ENCODE peak calls at places on chromosomes 2 and 18, in nine cellular contexts. W is astrocyte, L is fibroblast of pulmonary artery, M is thoracic aorta, O is psoas muscle, F is astrocyte of the spinal cord, Z is AG04450, C is coronary artery, Y is GM06990. I is an unnamed sample.

GRCh38 chr2:112151701-112152440 is 13.7 kb downstream of the FBLN7 start:
- DNase-seq in W (no peak), L (no peak), M (no peak), O (no peak), F (no peak), Z (no peak), C (peak), Y (no peak), I (no peak)

GRCh38 chr2:45988879-45989278 is 308.3 kb upstream of the EPAS1 start:
- DNase-seq in W (no peak), L (no peak), M (no peak), O (no peak), F (no peak), Z (no peak), C (no peak), Y (no peak), I (no peak)

GRCh38 chr2:234476766-234477165 is 20.1 kb downstream of the ARL4C start:
- DNase-seq in W (no peak), L (no peak), M (no peak), O (no peak), F (no peak), Z (no peak), C (no peak), Y (no peak), I (peak)

GRCh38 chr2:101305492-101306123 is 2.9 kb downstream of the RNF149 start:
- DNase-seq in W (peak), L (peak), M (no peak), O (no peak), F (peak), Z (no peak), C (no peak), Y (no peak), I (peak)

GRCh38 chr2:19362652-19363473 is 4.4 kb upstream of the OSR1 start:
- DNase-seq in W (peak), L (peak), M (no peak), O (peak), F (peak), Z (peak), C (peak), Y (peak), I (peak)

GRCh38 chr2:28296904-28297303 is 95.8 kb upstream of the FOSL2 start:
- DNase-seq in W (no peak), L (peak), M (no peak), O (no peak), F (no peak), Z (no peak), C (no peak), Y (no peak), I (peak)

GRCh38 chr2:158006961-158007664 is 94.6 kb upstream of the UPP2 start:
- DNase-seq in W (no peak), L (no peak), M (no peak), O (no peak), F (no peak), Z (no peak), C (no peak), Y (no peak), I (no peak)

GRCh38 chr2:174997110-174997509 is 8.1 kb downstream of the CHN1 start:
- DNase-seq in W (no peak), L (peak), M (no peak), O (no peak), F (peak), Z (no peak), C (no peak), Y (no peak), I (no peak)

GRCh38 chr2:28286678-28287077 is 106.0 kb upstream of the FOSL2 start:
- DNase-seq in W (peak), L (no peak), M (no peak), O (no peak), F (peak), Z (no peak), C (no peak), Y (no peak), I (no peak)

GRCh38 chr2:41698787-41699422 is 348.9 kb upstream of the PKDCC start:
- DNase-seq in W (no peak), L (peak), M (no peak), O (peak), F (peak), Z (no peak), C (no peak), Y (no peak), I (no peak)

GRCh38 chr18:3012306-3012919 is 531 bp downstream of the LPIN2 start:
- DNase-seq in W (no peak), L (no peak), M (no peak), O (peak), F (peak), Z (no peak), C (peak), Y (no peak), I (no peak)

GRCh38 chr2:95315801-95316411 is 18.8 kb downstream of the KCNIP3 start:
- DNase-seq in W (peak), L (peak), M (no peak), O (peak), F (peak), Z (no peak), C (no peak), Y (no peak), I (peak)

GRCh38 chr2:178761759-178762371 is 45.4 kb downstream of the TTN start:
- DNase-seq in W (peak), L (peak), M (no peak), O (no peak), F (peak), Z (peak), C (no peak), Y (no peak), I (peak)

GRCh38 chr18:7567487-7568425 is 640 bp downstream of the PTPRM start:
- DNase-seq in W (peak), L (peak), M (no peak), O (peak), F (peak), Z (no peak), C (peak), Y (peak), I (peak)

DNA sequence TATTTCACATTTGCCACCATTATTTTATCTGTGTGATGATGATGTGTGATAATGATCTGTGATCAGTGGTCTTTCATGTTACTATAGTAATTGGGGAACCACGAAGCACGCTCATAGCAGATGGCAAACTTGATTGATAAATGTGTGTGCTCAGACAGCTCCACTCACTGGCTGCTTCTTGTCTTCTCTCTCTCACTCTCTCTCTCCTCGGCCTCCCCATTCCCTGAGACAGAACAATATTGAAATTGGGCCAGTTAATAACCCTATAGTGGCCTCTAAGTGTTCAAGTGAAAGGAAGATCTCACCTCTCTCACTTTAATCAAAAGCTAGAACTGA is 60.7 kb upstream of the RAPGEF4 start:
- DNase-seq in W (no peak), L (no peak), M (no peak), O (no peak), F (no peak), Z (no peak), C (no peak), Y (no peak), I (no peak)
- TF ChIP-seq CTCF in W (no peak), L (no peak), M (no peak), O (no peak), F (no peak), Z (no peak), C (no peak), Y (no peak), I (no peak)

DNA sequence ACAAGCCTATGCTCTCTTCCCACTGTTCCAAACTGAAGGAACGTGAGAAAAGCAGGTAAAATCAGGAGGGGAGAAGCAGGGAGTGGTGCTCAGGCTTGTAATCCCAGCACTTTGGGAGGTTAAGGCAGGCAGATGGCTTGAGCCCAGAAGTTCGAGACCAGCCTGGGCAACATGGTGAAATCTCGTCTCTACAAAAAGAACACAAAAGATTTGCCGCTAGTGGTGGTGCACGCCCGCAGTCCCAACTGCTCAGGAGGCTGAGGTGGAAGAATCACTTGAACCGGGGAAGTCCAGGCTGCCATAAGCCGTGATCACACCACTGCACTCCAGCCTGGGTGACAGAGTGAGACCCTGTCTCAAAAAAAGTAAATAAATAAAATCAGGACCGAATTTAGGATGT is 1.3 kb upstream of the TMSB10 start:
- DNase-seq in W (no peak), L (no peak), M (no peak), O (no peak), F (no peak), Z (no peak), C (no peak), Y (no peak), I (no peak)
- H3K4me3 ChIP-seq in W (no peak), L (no peak), M (peak), O (peak), F (peak), Z (no peak), C (peak), Y (no peak), I (no peak)

DNA sequence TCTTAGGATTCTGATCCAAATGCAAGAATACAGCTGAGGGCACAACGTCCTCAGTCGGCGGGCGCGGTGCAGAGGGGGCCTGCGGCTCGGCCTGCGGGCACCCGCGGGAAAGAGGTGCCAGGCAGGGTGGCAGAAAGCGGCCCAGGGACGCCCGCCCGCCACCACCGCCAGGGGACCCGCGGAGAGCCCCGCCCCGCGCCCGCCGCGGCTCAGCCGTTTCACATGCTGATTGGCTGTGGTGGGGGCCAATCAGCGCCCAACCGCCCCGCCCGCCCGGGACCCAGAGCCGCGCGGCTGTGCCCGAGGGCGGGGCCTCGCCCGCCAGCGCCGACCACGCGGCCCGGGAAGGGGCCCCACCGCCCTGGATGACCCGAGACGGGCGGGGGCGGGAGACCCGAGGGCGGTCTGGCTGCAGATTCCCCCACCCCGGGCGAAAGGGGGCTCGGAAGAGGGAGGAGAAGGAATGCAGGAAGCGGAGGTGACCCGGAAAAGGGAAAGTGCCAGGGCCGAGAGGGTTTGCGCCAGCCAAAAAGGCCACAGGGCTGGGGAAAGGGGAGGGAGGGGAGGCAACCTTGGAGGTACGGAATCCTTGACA is 8.0 kb downstream of the IRS1 start:
- DNase-seq in W (peak), L (peak), M (peak), O (peak), F (peak), Z (no peak), C (peak), Y (peak), I (peak)
- TF ChIP-seq CTCF in W (no peak), L (no peak), M (peak), O (peak), F (peak), Z (peak), C (peak), Y (no peak), I (peak)

GRCh38 chr18:34709631-34710429 is at the start of gene DTNA:
- DNase-seq in W (peak), L (peak), M (peak), O (no peak), F (peak), Z (peak), C (no peak), Y (no peak), I (peak)
- H3K4me3 ChIP-seq in W (peak), L (peak), M (peak), O (peak), F (peak), Z (peak), C (peak), Y (no peak), I (peak)

DNA sequence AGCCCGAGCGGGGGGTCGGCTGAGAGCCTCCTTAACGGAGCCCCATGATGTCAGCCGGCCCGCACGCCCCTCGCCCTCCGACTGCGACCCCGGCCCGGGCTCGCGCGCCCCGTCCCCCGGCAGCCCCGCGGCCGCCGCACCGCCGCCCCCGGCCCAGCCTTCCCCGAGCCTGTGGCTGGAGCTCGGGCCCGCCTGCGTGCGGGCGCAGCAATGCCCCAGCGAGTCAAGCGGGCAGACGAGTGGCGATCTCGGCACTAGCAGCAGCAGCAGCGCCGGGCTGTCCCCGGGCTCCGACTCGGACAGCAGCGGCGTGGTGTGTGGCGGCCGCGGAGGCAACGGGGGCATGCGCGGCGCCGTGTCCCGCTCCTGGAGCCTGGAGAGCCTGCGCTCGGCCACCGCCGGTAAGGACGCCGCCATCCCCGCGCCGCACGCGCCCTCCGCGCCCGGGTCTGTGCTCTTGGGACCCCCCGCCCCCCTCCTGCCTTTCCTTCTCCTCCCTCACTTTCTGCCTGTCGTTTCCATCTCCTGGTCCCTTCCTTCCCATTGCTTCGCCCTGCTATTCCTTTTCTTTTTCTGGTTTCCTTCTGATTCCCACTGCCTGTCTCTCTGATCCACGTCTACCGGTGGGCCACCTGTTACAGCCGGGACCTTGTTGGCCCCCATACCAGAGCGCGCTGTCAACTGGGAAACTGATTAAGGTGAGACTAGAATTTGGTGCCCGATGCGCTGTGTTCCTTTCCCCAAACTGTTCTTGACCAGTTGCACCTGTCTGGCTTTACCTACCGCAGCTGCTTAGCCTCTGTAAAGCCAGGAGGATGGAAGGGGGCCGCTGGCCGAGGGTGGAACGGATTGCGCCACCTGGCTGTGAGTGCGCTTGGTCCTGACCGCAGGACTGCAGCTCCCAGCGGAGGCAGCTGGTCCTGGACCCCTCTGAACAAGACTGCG is 127.4 kb downstream of the ARHGEF4 start:
- DNase-seq in W (peak), L (peak), M (no peak), O (no peak), F (no peak), Z (no peak), C (no peak), Y (peak), I (peak)
- TF ChIP-seq CTCF in W (no peak), L (peak), M (no peak), O (peak), F (no peak), Z (peak), C (no peak), Y (no peak), I (peak)

DNA sequence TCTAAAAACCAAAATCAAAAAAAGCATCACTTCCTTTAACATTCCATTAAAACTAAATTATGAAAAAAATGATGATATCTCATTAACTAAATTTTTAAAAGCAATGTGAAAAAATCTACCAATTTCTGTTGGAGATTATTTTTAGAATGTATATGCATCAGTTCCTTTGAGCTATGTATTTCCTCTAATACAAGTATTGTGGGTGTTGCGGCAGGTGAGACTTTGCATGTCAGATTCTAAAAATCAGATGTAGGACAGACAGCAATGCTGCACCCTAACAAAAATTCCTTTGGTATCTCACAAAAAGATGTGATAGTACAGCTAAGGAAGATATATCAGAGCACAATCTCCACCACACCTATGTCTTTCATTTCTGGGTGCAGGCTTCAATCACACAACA is 6.8 kb downstream of the MBD2 start:
- DNase-seq in W (no peak), L (no peak), M (no peak), O (no peak), F (no peak), Z (no peak), C (no peak), Y (no peak), I (no peak)
- H3K4me3 ChIP-seq in W (no peak), L (no peak), M (no peak), O (no peak), F (no peak), Z (no peak), C (no peak), Y (peak), I (no peak)

GRCh38 chr18:48342588-48342987 is 66.6 kb downstream of the ZBTB7C start:
- DNase-seq in W (no peak), L (no peak), M (no peak), O (no peak), F (no peak), Z (no peak), C (no peak), Y (no peak), I (no peak)

GRCh38 chr18:48339692-48340091 is 69.5 kb downstream of the ZBTB7C start:
- DNase-seq in W (no peak), L (no peak), M (no peak), O (no peak), F (no peak), Z (no peak), C (no peak), Y (no peak), I (no peak)

GRCh38 chr18:48338915-48339314 is 70.3 kb downstream of the ZBTB7C start:
- DNase-seq in W (no peak), L (no peak), M (no peak), O (no peak), F (no peak), Z (no peak), C (no peak), Y (no peak), I (no peak)

GRCh38 chr18:48342125-48342524 is 67.1 kb downstream of the ZBTB7C start:
- DNase-seq in W (no peak), L (no peak), M (peak), O (no peak), F (no peak), Z (no peak), C (no peak), Y (no peak), I (no peak)

DNA sequence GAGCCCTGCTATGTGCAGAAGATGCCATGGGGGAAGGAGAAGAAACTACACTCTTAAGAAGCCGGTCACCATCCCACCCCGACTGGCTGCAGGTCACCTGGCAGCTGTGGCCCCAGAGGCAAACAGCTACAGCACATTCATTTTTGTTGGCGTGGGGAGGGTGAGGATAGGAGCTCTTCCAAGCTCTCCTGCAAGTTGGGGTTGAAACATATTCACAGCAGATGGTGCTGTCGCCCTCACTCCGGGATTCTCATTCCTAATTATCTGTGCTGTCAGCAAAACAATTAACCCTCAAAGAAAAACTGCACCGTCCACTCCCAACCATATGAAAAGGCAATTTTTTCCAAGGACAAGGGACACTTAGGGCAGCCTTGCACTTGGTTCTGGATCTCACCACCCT is 68.7 kb downstream of the ZBTB7C start:
- DNase-seq in W (no peak), L (no peak), M (no peak), O (no peak), F (no peak), Z (no peak), C (no peak), Y (no peak), I (no peak)
- TF ChIP-seq CTCF in W (no peak), L (no peak), M (no peak), O (no peak), F (no peak), Z (no peak), C (no peak), Y (no peak), I (no peak)

GRCh38 chr2:127664065-127664894 is 11.1 kb downstream of the LIMS2 start:
- DNase-seq in W (no peak), L (no peak), M (no peak), O (no peak), F (no peak), Z (no peak), C (peak), Y (no peak), I (no peak)
- H3K4me3 ChIP-seq in W (peak), L (no peak), M (peak), O (peak), F (no peak), Z (peak), C (peak), Y (no peak), I (no peak)

GRCh38 chr2:211349031-211349430 is 792.6 kb downstream of the CPS1 start:
- DNase-seq in W (no peak), L (no peak), M (no peak), O (no peak), F (no peak), Z (no peak), C (no peak), Y (no peak), I (no peak)

GRCh38 chr2:211344289-211344688 is 787.9 kb downstream of the CPS1 start:
- DNase-seq in W (no peak), L (no peak), M (no peak), O (no peak), F (no peak), Z (no peak), C (no peak), Y (no peak), I (peak)

GRCh38 chr2:211351998-211352397 is 795.6 kb downstream of the CPS1 start:
- DNase-seq in W (no peak), L (no peak), M (no peak), O (no peak), F (no peak), Z (no peak), C (no peak), Y (no peak), I (peak)

DNA sequence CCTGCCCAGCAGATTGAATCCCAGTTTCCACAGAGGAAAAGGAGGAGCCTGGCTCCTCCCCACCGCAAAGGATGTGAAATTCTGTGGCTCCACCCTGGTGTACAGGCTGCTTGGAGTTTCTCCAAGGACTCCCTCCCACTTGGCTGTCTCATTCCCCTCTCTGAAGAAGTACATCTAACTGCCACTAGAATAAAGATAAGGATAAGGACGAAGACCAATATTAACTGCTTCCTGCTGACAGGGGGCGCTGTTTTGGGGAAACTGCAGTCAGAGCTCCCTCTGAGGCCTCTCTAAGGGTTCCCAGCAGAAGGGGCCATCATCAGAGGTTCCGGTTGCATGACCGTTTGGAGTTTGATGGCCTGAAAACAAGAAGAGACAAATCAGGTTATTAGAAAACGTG is 790.9 kb downstream of the CPS1 start:
- DNase-seq in W (no peak), L (no peak), M (no peak), O (no peak), F (no peak), Z (no peak), C (no peak), Y (no peak), I (no peak)
- TF ChIP-seq CTCF in W (no peak), L (no peak), M (no peak), O (no peak), F (no peak), Z (no peak), C (no peak), Y (peak), I (no peak)